ENCODE peak calls at places on chromosomes 13 and 19, in nine cellular contexts. N is CD8-positive, alpha-beta T cell; M is AG09309; G is AG10803; D is AG04450; Q is heart right ventricle; C is Caco-2; S is lower lobe of right lung; T is fibroblast of pulmonary artery. J is an unnamed sample.

GRCh38 chr13:57627663-57628062 is 3.9 kb upstream of the PCDH17 start:
- DNase-seq in N (no peak), M (no peak), G (peak; percentile 7), D (no peak), Q (no peak), C (peak; percentile 35), S (no peak), T (peak; percentile 51), J (no peak)

GRCh38 chr13:41746259-41746658 is 214.7 kb downstream of the VWA8 start:
- DNase-seq in N (no peak), M (peak; percentile 45), G (peak; percentile 77), D (peak; percentile 30), Q (no peak), C (no peak), S (no peak), T (peak; percentile 40), J (peak; percentile 54)

GRCh38 chr19:16117594-16118033 is 5.9 kb downstream of the RAB8A start:
- DNase-seq in N (no peak), M (no peak), G (no peak), D (no peak), Q (no peak), C (no peak), S (no peak), T (no peak), J (no peak)

GRCh38 chr19:17052439-17052838 is 22.8 kb downstream of the HAUS8 start:
- DNase-seq in N (no peak), M (peak; percentile 14), G (peak; percentile 54), D (no peak), Q (no peak), C (peak; percentile 55), S (no peak), T (peak; percentile 74), J (no peak)

GRCh38 chr13:46577656-46578589 is 25.0 kb downstream of the LRCH1 start:
- DNase-seq in N (no peak), M (no peak), G (peak; percentile 83), D (no peak), Q (no peak), C (no peak), S (no peak), T (no peak), J (no peak)

GRCh38 chr19:10882108-10882457 is 10.7 kb downstream of the CARM1 start:
- DNase-seq in N (no peak), M (no peak), G (no peak), D (no peak), Q (peak; percentile 57), C (no peak), S (no peak), T (no peak), J (no peak)

GRCh38 chr13:79404985-79405384 is 1.1 kb downstream of the RBM26 start:
- DNase-seq in N (no peak), M (no peak), G (no peak), D (no peak), Q (no peak), C (no peak), S (no peak), T (no peak), J (no peak)

GRCh38 chr19:55063492-55063843 is 520 bp upstream of the RDH13 start:
- DNase-seq in N (no peak), M (no peak), G (no peak), D (no peak), Q (no peak), C (no peak), S (no peak), T (no peak), J (no peak)

GRCh38 chr19:23957660-23958281 is 43.1 kb downstream of the ZNF726 start:
- DNase-seq in N (no peak), M (peak; percentile 40), G (peak; percentile 55), D (peak; percentile 34), Q (no peak), C (no peak), S (no peak), T (peak; percentile 7), J (peak; percentile 14)

GRCh38 chr19:46639356-46640061 is 3.5 kb upstream of the GNG8 start:
- DNase-seq in N (no peak), M (no peak), G (peak; percentile 87), D (no peak), Q (peak; percentile 64), C (no peak), S (peak; percentile 65), T (peak; percentile 88), J (no peak)

GRCh38 chr19:16367269-16367683 is 42.6 kb downstream of the KLF2 start:
- DNase-seq in N (no peak), M (no peak), G (no peak), D (no peak), Q (no peak), C (no peak), S (peak; percentile 54), T (no peak), J (no peak)

GRCh38 chr19:33685541-33685940 is 63.8 kb downstream of the CHST8 start:
- DNase-seq in N (no peak), M (no peak), G (no peak), D (no peak), Q (no peak), C (no peak), S (no peak), T (no peak), J (no peak)

GRCh38 chr19:48239582-48240141 is 16.1 kb downstream of the CARD8 start:
- DNase-seq in N (no peak), M (no peak), G (no peak), D (no peak), Q (no peak), C (no peak), S (no peak), T (no peak), J (no peak)

GRCh38 chr19:32367063-32367462 is 21.7 kb downstream of the ZNF507 start:
- DNase-seq in N (no peak), M (no peak), G (no peak), D (no peak), Q (no peak), C (no peak), S (no peak), T (no peak), J (no peak)

DNA sequence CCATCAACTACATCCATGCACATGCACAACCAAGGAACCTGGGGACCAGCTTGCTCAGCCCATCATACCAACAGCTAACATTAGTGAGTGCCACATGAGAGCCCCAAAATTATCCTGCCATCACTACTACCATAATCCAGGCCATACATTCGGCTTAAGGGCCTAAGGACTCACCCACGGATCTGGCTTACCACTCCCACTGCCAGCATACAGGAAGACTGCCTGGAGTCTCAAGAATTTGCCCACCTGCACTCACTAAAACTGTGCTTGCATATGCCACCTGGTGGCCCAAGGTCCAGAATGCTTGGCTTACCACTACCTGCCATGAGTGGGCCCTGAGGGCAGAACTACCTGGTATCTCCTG is 1562.9 kb upstream of the PRR20A start:
- DNase-seq in N (no peak), M (no peak), G (no peak), D (no peak), Q (no peak), C (no peak), S (no peak), T (no peak), J (no peak)
- TF ChIP-seq CTCF in N (no peak), M (no peak), G (no peak), D (no peak), Q (no peak), C (no peak), S (no peak), T (no peak), J (no peak)

DNA sequence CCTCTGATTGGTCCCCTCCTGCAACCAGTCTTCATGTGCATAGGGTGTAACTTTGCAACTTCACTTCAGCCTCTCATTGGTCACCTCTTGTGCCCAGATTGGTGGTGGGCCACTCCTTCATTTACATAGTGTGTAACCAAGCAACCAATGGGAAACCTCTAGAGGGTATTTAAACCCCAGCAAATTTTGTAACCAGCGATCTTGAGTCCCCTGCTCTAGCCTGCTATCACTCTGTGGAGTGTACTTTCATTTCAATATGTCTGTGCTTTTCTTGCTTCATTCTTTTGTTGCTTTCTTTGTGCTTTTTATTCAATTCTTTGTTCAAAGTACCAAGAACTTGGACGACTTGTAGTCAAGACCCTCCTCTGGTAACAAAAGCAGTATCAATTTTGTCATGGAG is 1336.9 kb upstream of the SPRY2 start:
- DNase-seq in N (no peak), M (no peak), G (no peak), D (no peak), Q (no peak), C (no peak), S (no peak), T (no peak), J (no peak)
- H3K4me3 ChIP-seq in N (no peak overlapping the region), M (no peak overlapping the region), G (no peak overlapping the region), D (no peak overlapping the region), Q (no peak overlapping the region), C (no peak overlapping the region), S (no peak overlapping the region), T (no peak overlapping the region), J (no peak overlapping the region)

GRCh38 chr13:98476106-98476505 is 100.8 kb downstream of the STK24 start:
- DNase-seq in N (no peak), M (no peak), G (no peak), D (no peak), Q (no peak), C (no peak), S (no peak), T (no peak), J (no peak)

GRCh38 chr13:98474761-98475160 is 102.1 kb downstream of the STK24 start:
- DNase-seq in N (no peak), M (no peak), G (no peak), D (no peak), Q (no peak), C (no peak), S (no peak), T (no peak), J (no peak)

GRCh38 chr13:98478134-98479129 is 98.5 kb downstream of the STK24 start:
- DNase-seq in N (no peak), M (no peak), G (peak; percentile 48), D (no peak), Q (no peak), C (no peak), S (no peak), T (no peak), J (no peak)

GRCh38 chr13:98475521-98475920 is 101.4 kb downstream of the STK24 start:
- DNase-seq in N (no peak), M (no peak), G (no peak), D (no peak), Q (no peak), C (no peak), S (peak; percentile 75), T (no peak), J (no peak)

DNA sequence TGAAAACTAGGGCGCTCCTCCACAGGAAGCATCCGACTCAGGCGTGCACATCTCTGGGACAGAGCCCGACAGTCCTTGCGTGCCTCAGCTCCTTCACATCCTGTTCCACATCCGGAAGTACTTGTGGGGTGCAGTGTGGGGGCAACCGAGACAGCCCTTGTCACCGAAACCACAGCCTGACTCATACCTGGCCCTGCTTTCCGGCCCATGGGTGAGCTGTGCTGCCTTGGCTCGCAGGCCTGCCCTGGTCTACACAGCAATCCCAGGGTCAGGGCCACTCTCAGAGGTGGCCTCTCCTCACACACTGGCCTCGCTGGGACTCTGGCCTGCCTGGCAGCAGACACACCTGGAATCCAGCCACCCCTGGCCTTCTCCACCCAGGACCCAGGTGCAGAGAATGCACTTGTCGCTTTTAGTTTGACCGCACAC is 100.4 kb downstream of the STK24 start:
- DNase-seq in N (peak; percentile 79), M (peak; percentile 71), G (peak; percentile 95), D (no peak), Q (no peak), C (no peak), S (peak; percentile 71), T (peak; percentile 84), J (peak; percentile 62)
- TF ChIP-seq CTCF in N (no peak), M (no peak), G (no peak), D (no peak), Q (no peak), C (no peak), S (no peak), T (no peak), J (no peak)

GRCh38 chr19:35774274-35775045 is 904 bp upstream of the ARHGAP33 start:
- DNase-seq in N (no peak), M (no peak), G (no peak), D (no peak), Q (no peak), C (no peak), S (no peak), T (no peak), J (no peak)
- H3K4me3 ChIP-seq in N (peak overlapping the region; percentile 54), M (no peak overlapping the region), G (peak overlapping the region; percentile 53), D (peak overlapping the region; percentile 43), Q (peak overlapping the region; percentile 73), C (peak overlapping the region; percentile 27), S (peak overlapping the region; percentile 92), T (peak overlapping the region; percentile 31), J (peak overlapping the region; percentile 37)